ENCODE peak calls at places on chromosome 20, in four cellular contexts. X, T, S and N are unnamed samples.

GRCh38 chr20:48469026-48469425 is 358.8 kb downstream of the PREX1 start:
- DNase-seq in X (no peak), T (no peak), S (no peak), N (no peak)

GRCh38 chr20:50335105-50335504 is 144.5 kb downstream of the CEBPB start:
- DNase-seq in X (no peak), T (no peak), S (peak; percentile 65), N (no peak)

GRCh38 chr20:17225891-17226409 is 890 bp upstream of the PCSK2 start:
- DNase-seq in X (no peak), T (no peak), S (no peak), N (peak; percentile 10)

GRCh38 chr20:23445596-23446217 is 6.2 kb downstream of the CSTL1 start:
- DNase-seq in X (no peak), T (peak; percentile 94), S (peak; percentile 83), N (no peak)

GRCh38 chr20:20513720-20514119 is 145.8 kb downstream of the INSM1 start:
- DNase-seq in X (no peak), T (no peak), S (no peak), N (no peak)

GRCh38 chr20:52457826-52458225 is 266.2 kb upstream of the ZFP64 start:
- DNase-seq in X (no peak), T (peak; percentile 46), S (peak; percentile 57), N (no peak)

GRCh38 chr20:9996944-9997343 is 37.8 kb upstream of the ANKEF1 start:
- DNase-seq in X (no peak), T (no peak), S (no peak), N (no peak)

GRCh38 chr20:57680934-57681914 is 28.6 kb downstream of the PMEPA1 start:
- DNase-seq in X (no peak), T (no peak), S (no peak), N (no peak)

GRCh38 chr20:48722737-48723191 is 105.0 kb downstream of the PREX1 start:
- DNase-seq in X (no peak), T (peak; percentile 22), S (peak; percentile 75), N (no peak)

GRCh38 chr20:36093025-36093803 is 61.3 kb upstream of the EPB41L1 start:
- DNase-seq in X (peak; percentile 40), T (peak; percentile 36), S (no peak), N (no peak)

GRCh38 chr20:21936261-21936660 is 230.8 kb downstream of the PAX1 start:
- DNase-seq in X (no peak), T (no peak), S (no peak), N (no peak)

GRCh38 chr20:13002256-13002655 is 6.5 kb upstream of the SPTLC3 start:
- DNase-seq in X (no peak), T (no peak), S (no peak), N (no peak)

GRCh38 chr20:10467985-10468845 is 33.1 kb downstream of the SLX4IP start:
- DNase-seq in X (no peak), T (peak; percentile 60), S (peak; percentile 52), N (no peak)

GRCh38 chr20:50572922-50573777 is 63.0 kb downstream of the PTPN1 start:
- DNase-seq in X (no peak), T (peak; percentile 77), S (peak; percentile 86), N (no peak)

GRCh38 chr20:48538058-48538825 is 289.6 kb downstream of the PREX1 start:
- DNase-seq in X (no peak), T (peak; percentile 82), S (peak; percentile 54), N (no peak)

GRCh38 chr20:33654680-33655161 is 7.4 kb upstream of the C20orf144 start:
- DNase-seq in X (no peak), T (no peak), S (no peak), N (no peak)

GRCh38 chr20:40489886-40490285 is 199.2 kb downstream of the MAFB start:
- DNase-seq in X (no peak), T (peak; percentile 79), S (peak; percentile 71), N (no peak)

GRCh38 chr20:3572151-3572550 is 91.0 kb downstream of the GFRA4 start:
- DNase-seq in X (no peak), T (peak; percentile 31), S (no peak), N (no peak)

GRCh38 chr20:967796-968742 is 34.0 kb downstream of the RSPO4 start:
- DNase-seq in X (no peak), T (peak; percentile 63), S (peak; percentile 52), N (no peak)

GRCh38 chr20:52959125-52959524 is 13.0 kb upstream of the TSHZ2 start:
- DNase-seq in X (no peak), T (no peak), S (peak; percentile 51), N (peak; percentile 15)

GRCh38 chr20:21099653-21100589 is 6.2 kb downstream of the LINC00237 start:
- DNase-seq in X (no peak), T (peak; percentile 11), S (no peak), N (peak; percentile 41)

GRCh38 chr20:50517817-50518154 is 7.6 kb downstream of the PTPN1 start:
- DNase-seq in X (no peak), T (no peak), S (no peak), N (no peak)

GRCh38 chr20:8272758-8273157 is 140.7 kb downstream of the PLCB1 start:
- DNase-seq in X (no peak), T (no peak), S (no peak), N (no peak)

GRCh38 chr20:4102381-4102780 is 87.0 kb upstream of the RNF24 start:
- DNase-seq in X (no peak), T (peak; percentile 47), S (no peak), N (no peak)

GRCh38 chr20:24495266-24495665 is 25.8 kb downstream of the SYNDIG1 start:
- DNase-seq in X (no peak), T (no peak), S (no peak), N (no peak)

GRCh38 chr20:21519136-21519584 is 5.3 kb upstream of the NKX2-2 start:
- DNase-seq in X (no peak), T (no peak), S (no peak), N (no peak)

GRCh38 chr20:19598117-19598516 is 159.9 kb upstream of the RIN2 start:
- DNase-seq in X (no peak), T (no peak), S (no peak), N (no peak)

GRCh38 chr20:35021831-35022230 is 66.2 kb downstream of the MYH7B start:
- DNase-seq in X (no peak), T (no peak), S (no peak), N (no peak)

GRCh38 chr20:25504366-25505135 is 80.8 kb downstream of the NINL start:
- DNase-seq in X (no peak), T (no peak), S (no peak), N (no peak)

GRCh38 chr20:45039470-45039811 is 61.5 kb downstream of the KCNS1 start:
- DNase-seq in X (no peak), T (no peak), S (no peak), N (no peak)

GRCh38 chr20:56223352-56223751 is 25.2 kb upstream of the MC3R start:
- DNase-seq in X (no peak), T (no peak), S (peak; percentile 22), N (no peak)

GRCh38 chr20:44597930-44598329 is 15.6 kb downstream of the PKIG start:
- DNase-seq in X (no peak), T (no peak), S (no peak), N (no peak)

GRCh38 chr20:59428441-59429205 is 128.2 kb downstream of the EDN3 start:
- DNase-seq in X (no peak), T (no peak), S (no peak), N (no peak)

GRCh38 chr20:23636182-23636907 is 1.4 kb downstream of the CST3 start:
- DNase-seq in X (no peak), T (no peak), S (no peak), N (no peak)

GRCh38 chr20:57705103-57705899 is 4.5 kb downstream of the PMEPA1 start:
- DNase-seq in X (no peak), T (no peak), S (no peak), N (no peak)

GRCh38 chr20:22691369-22692118 is 107.2 kb upstream of the FOXA2 start:
- DNase-seq in X (peak; percentile 39), T (peak; percentile 72), S (peak; percentile 67), N (peak; percentile 74)

GRCh38 chr20:43916073-43916874 is 1.6 kb downstream of the TOX2 start:
- DNase-seq in X (no peak), T (peak; percentile 47), S (peak; percentile 33), N (no peak)